ENCODE peak calls at places on chromosomes 2 and 18, in nine cellular contexts. G is tibial nerve, L is fibroblast of mammary gland, A is stomach, Y is kidney, H is Peyer's patch, T is choroid plexus epithelial cell, B is neural progenitor cell, D is adrenal gland. W is an unnamed sample.
A peak's percentile ranks its signal among the peaks of the same experiment; 100 is the strongest.

GRCh38 chr2:200863655-200864205 is 728 bp downstream of the CLK1 start:
- DNase-seq in L (peak; percentile 30), G (no peak), H (no peak), Y (no peak), A (no peak), T (no peak), D (peak; percentile 34), B (peak; percentile 25), W (no peak)

GRCh38 chr18:51330148-51330547 is 132.7 kb upstream of the MEX3C start:
- DNase-seq in D (no peak), B (no peak), A (no peak), G (no peak), L (no peak), H (no peak), Y (no peak), T (peak; percentile 49), W (no peak)

GRCh38 chr2:84022810-84023431 is 436.2 kb downstream of the SUCLG1 start:
- DNase-seq in H (no peak), L (peak; percentile 47), D (peak; percentile 32), Y (no peak), G (no peak), A (no peak), T (peak; percentile 39), B (peak; percentile 77), W (no peak)

GRCh38 chr2:60268032-60268431 is 285.4 kb downstream of the BCL11A start:
- DNase-seq in A (no peak), D (no peak), L (no peak), B (no peak), Y (no peak), G (no peak), T (no peak), H (no peak), W (no peak)

GRCh38 chr2:200944467-200945394 is 18.7 kb downstream of the ORC2 start:
- DNase-seq in L (peak; percentile 94), G (no peak), Y (no peak), T (peak; percentile 91), D (no peak), B (no peak), H (no peak), A (peak; percentile 62), W (peak; percentile 85)

GRCh38 chr2:150570712-150571111 is 83.2 kb upstream of the RND3 start:
- DNase-seq in L (peak; percentile 88), D (no peak), Y (no peak), H (no peak), T (peak; percentile 61), G (no peak), A (no peak), B (no peak), W (no peak)

GRCh38 chr2:71938659-71939587 is 208.7 kb downstream of the CYP26B1 start:
- DNase-seq in A (no peak), L (no peak), T (no peak), H (no peak), B (no peak), G (no peak), D (no peak), Y (no peak), W (no peak)

GRCh38 chr2:134522856-134523460 is 195.8 kb downstream of the TMEM163 start:
- DNase-seq in D (no peak), G (no peak), Y (no peak), H (no peak), L (no peak), A (no peak), T (no peak), B (no peak), W (no peak)

GRCh38 chr2:17475285-17475684 is 43.0 kb downstream of the RAD51AP2 start:
- DNase-seq in Y (no peak), L (peak; percentile 6), T (no peak), A (no peak), H (no peak), G (no peak), B (no peak), D (no peak), W (no peak)
- H3K4me3 ChIP-seq in Y (no peak overlapping the region), L (no peak overlapping the region), T (no peak overlapping the region), A (no peak overlapping the region), H (no peak overlapping the region), G (no peak overlapping the region), B (no peak overlapping the region), D (no peak overlapping the region), W (no peak overlapping the region)

GRCh38 chr18:63074987-63075404 is 244.6 kb downstream of the BCL2 start:
- DNase-seq in A (peak; percentile 68), H (peak; percentile 80), L (peak; percentile 20), D (peak; percentile 60), G (peak; percentile 55), Y (peak; percentile 91), B (peak; percentile 86), T (peak; percentile 29), W (no peak)
- TF ChIP-seq CTCF in A (no peak), H (no peak), L (no peak), D (no peak), G (peak; percentile 20), Y (no peak), B (no peak), T (no peak), W (no peak)

GRCh38 chr2:37325625-37326071 is 1.0 kb upstream of the PRKD3 start:
- DNase-seq in L (peak; percentile 12), B (no peak), G (no peak), A (no peak), H (no peak), T (no peak), D (no peak), Y (no peak), W (no peak)

GRCh38 chr2:37323770-37324535 is 680 bp downstream of the PRKD3 start:
- DNase-seq in L (peak; percentile 31), A (no peak), T (peak; percentile 47), H (peak; percentile 50), D (peak; percentile 49), B (no peak), G (no peak), Y (peak; percentile 79), W (no peak)

GRCh38 chr2:37324786-37325624 is at the start of gene PRKD3:
- DNase-seq in H (peak; percentile 56), T (peak; percentile 53), B (no peak), L (peak; percentile 37), Y (no peak), D (peak; percentile 83), G (peak; percentile 30), A (peak; percentile 80), W (no peak)

GRCh38 chr2:37323176-37323575 is 1.5 kb downstream of the PRKD3 start:
- DNase-seq in L (peak; percentile 16), D (no peak), H (no peak), A (no peak), T (peak; percentile 31), G (no peak), Y (no peak), B (no peak), W (no peak)

DNA sequence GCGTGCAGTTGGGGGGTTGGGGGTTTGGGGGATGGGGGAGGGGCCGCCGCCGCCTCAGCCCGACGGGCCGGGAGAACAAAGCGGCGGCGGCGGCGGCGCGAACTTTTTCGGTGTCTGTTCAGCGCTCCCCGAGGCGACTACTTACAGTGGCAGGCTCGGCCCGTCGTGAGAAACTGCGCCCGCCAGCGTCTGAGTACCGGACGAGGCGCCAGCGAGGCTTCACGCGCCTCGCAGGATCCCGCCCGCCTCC is 172 bp downstream of the PRKD3 start:
- DNase-seq in Y (peak; percentile 96), D (no peak), H (peak; percentile 77), L (peak; percentile 59), A (no peak), T (peak; percentile 77), G (peak; percentile 68), B (peak; percentile 95), W (peak; percentile 70)
- H3K4me3 ChIP-seq in Y (no peak overlapping the region), D (no peak overlapping the region), H (peak overlapping the region; percentile 94), L (peak overlapping the region; percentile 87), A (peak overlapping the region; percentile 99), T (peak overlapping the region; percentile 69), G (peak overlapping the region; percentile 78), B (peak overlapping the region; percentile 98), W (peak overlapping the region; percentile 54)

GRCh38 chr18:1511619-1512311 is 607.1 kb downstream of the ADCYAP1 start:
- DNase-seq in L (no peak), D (no peak), T (no peak), Y (no peak), G (no peak), B (no peak), A (no peak), H (no peak), W (no peak)

GRCh38 chr18:1510542-1511179 is 606.0 kb downstream of the ADCYAP1 start:
- DNase-seq in B (no peak), A (no peak), Y (no peak), G (no peak), D (no peak), T (no peak), H (no peak), L (no peak), W (no peak)

GRCh38 chr18:1513519-1513918 is 608.8 kb downstream of the ADCYAP1 start:
- DNase-seq in Y (no peak), G (no peak), D (no peak), A (no peak), B (no peak), H (no peak), L (no peak), T (no peak), W (no peak)
- TF ChIP-seq CTCF in Y (no peak), G (no peak), D (no peak), A (no peak), B (peak; percentile 9), H (no peak), L (no peak), T (no peak), W (peak; percentile 25)

GRCh38 chr2:157421964-157422363 is 21.9 kb downstream of the CYTIP start:
- DNase-seq in G (no peak), H (no peak), B (no peak), T (no peak), Y (no peak), L (no peak), D (no peak), A (no peak), W (no peak)
- H3K4me3 ChIP-seq in G (no peak overlapping the region), H (no peak overlapping the region), B (no peak overlapping the region), T (no peak overlapping the region), Y (no peak overlapping the region), L (no peak overlapping the region), D (no peak overlapping the region), A (no peak overlapping the region), W (no peak overlapping the region)

DNA sequence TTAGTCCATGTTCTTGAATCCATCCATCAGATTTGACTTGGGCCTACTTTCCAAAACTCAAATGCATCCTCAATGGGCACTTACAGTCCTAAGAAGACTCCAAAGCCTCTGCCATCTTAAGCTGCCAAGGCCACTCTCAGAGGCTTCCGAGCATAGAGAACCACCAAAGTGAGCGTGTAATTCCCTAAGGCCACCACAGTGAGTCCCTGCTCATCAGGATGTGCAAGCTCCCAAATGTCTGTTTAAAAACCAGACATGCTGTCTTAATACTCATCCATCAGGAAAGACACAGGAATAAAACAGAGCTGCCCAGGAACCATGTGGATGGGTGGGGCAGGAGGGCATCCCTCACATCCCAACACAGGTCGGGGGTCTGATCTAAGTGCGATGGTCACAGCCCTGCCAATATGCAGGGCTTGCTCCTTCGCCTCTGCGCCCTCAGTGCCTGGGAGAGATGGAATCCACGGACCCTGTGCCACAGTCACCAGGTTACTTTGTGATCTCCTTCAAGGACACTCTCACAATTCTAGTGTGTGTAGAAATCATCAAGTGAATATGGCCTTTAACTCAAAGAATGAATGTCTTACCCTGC is 80.4 kb downstream of the POLR1A start:
- DNase-seq in D (no peak), T (peak; percentile 47), A (no peak), H (no peak), G (no peak), B (no peak), L (no peak), Y (no peak), W (no peak)
- TF ChIP-seq CTCF in D (no peak), T (peak; percentile 51), A (no peak), H (no peak), G (no peak), B (no peak), L (peak; percentile 7), Y (no peak), W (peak; percentile 5)

W was measured in RWPE2.